ENCODE peak calls at places on chromosomes 7 and 10, in seven cellular contexts. B, C, H, V, A, K and N are unnamed samples.
A peak's percentile ranks its signal among the peaks of the same experiment; 100 is the strongest.

GRCh38 chr10:84310470-84310869 is 17.9 kb upstream of the CCSER2 start:
- DNase-seq in B (no peak), C (peak; percentile 72), H (no peak), V (no peak), A (no peak), K (no peak), N (peak; percentile 56)

GRCh38 chr7:5591547-5591899 is 167.9 kb upstream of the TNRC18 start:
- DNase-seq in B (no peak), C (peak; percentile 81), H (no peak), V (peak; percentile 83), A (no peak), K (no peak), N (peak; percentile 83)

GRCh38 chr10:68167790-68168189 is 58.5 kb downstream of the MYPN start:
- DNase-seq in B (no peak), C (no peak), H (no peak), V (no peak), A (no peak), K (no peak), N (no peak)

GRCh38 chr10:97179731-97180366 is 5.9 kb downstream of the SLIT1 start:
- DNase-seq in B (peak; percentile 24), C (no peak), H (peak; percentile 44), V (peak; percentile 96), A (peak; percentile 32), K (no peak), N (peak; percentile 59)

GRCh38 chr10:78579995-78580394 is 488.8 kb upstream of the ZMIZ1 start:
- DNase-seq in B (peak; percentile 68), C (peak; percentile 74), H (peak; percentile 69), V (no peak), A (no peak), K (no peak), N (peak; percentile 77)

GRCh38 chr7:754531-755420 is 27.7 kb upstream of the PRKAR1B start:
- DNase-seq in B (peak; percentile 20), C (no peak), H (peak; percentile 46), V (peak; percentile 36), A (no peak), K (no peak), N (no peak)

GRCh38 chr10:119642556-119643111 is 8.5 kb upstream of the BAG3 start:
- DNase-seq in B (no peak), C (peak; percentile 50), H (no peak), V (no peak), A (no peak), K (no peak), N (no peak)

GRCh38 chr7:31663072-31663471 is 23.9 kb upstream of the PPP1R17 start:
- DNase-seq in B (no peak), C (no peak), H (no peak), V (peak; percentile 37), A (no peak), K (no peak), N (no peak)

GRCh38 chr10:24574161-24574560 is 149.5 kb downstream of the ARHGAP21 start:
- DNase-seq in B (no peak), C (no peak), H (no peak), V (no peak), A (no peak), K (no peak), N (no peak)

GRCh38 chr10:130493021-130493420 is 356.8 kb downstream of the GLRX3 start:
- DNase-seq in B (no peak), C (no peak), H (no peak), V (no peak), A (no peak), K (no peak), N (no peak)
- H3K27me3 ChIP-seq in B (no peaks in the 10 kb centered on the region), C (no peaks in the 10 kb centered on the region), H (no peaks in the 10 kb centered on the region), V (no peaks in the 10 kb centered on the region), A (no peaks in the 10 kb centered on the region), K (no peaks in the 10 kb centered on the region), N (no peaks in the 10 kb centered on the region)

GRCh38 chr10:88994034-88994433 is 3.4 kb downstream of the FAS start:
- DNase-seq in B (no peak), C (peak; percentile 54), H (no peak), V (no peak), A (no peak), K (no peak), N (no peak)
- H3K4me3 ChIP-seq in B (peak overlapping the region; percentile 94), C (peak overlapping the region; percentile 13), H (no peak overlapping the region), V (no peak overlapping the region), A (no peak overlapping the region), K (peak overlapping the region; percentile 93), N (peak overlapping the region; percentile 60)

GRCh38 chr7:94354950-94355349 is 39.7 kb upstream of the COL1A2 start:
- DNase-seq in B (no peak), C (no peak), H (no peak), V (no peak), A (no peak), K (no peak), N (no peak)

GRCh38 chr7:94352854-94353253 is 41.8 kb upstream of the COL1A2 start:
- DNase-seq in B (no peak), C (no peak), H (no peak), V (no peak), A (no peak), K (no peak), N (no peak)

GRCh38 chr7:94351703-94352102 is 43.0 kb upstream of the COL1A2 start:
- DNase-seq in B (no peak), C (no peak), H (no peak), V (no peak), A (no peak), K (no peak), N (no peak)

GRCh38 chr7:94348142-94348541 is 46.6 kb upstream of the COL1A2 start:
- DNase-seq in B (no peak), C (peak; percentile 95), H (no peak), V (no peak), A (peak; percentile 6), K (peak; percentile 49), N (peak; percentile 43)

GRCh38 chr7:94350729-94351128 is 44.0 kb upstream of the COL1A2 start:
- DNase-seq in B (no peak), C (no peak), H (no peak), V (no peak), A (no peak), K (no peak), N (no peak)
- H3K27me3 ChIP-seq in B (no peaks in the 10 kb centered on the region), C (no peaks in the 10 kb centered on the region), H (no peaks in the 10 kb centered on the region), V (no peaks in the 10 kb centered on the region), A (no peaks in the 10 kb centered on the region), K (no peaks in the 10 kb centered on the region), N (no peaks in the 10 kb centered on the region)

GRCh38 chr10:11600280-11600679 is 11.2 kb downstream of the USP6NL start:
- DNase-seq in B (no peak), C (no peak), H (no peak), V (no peak), A (no peak), K (no peak), N (no peak)
- H3K4me3 ChIP-seq in B (no peak overlapping the region), C (no peak overlapping the region), H (no peak overlapping the region), V (no peak overlapping the region), A (no peak overlapping the region), K (no peak overlapping the region), N (no peak overlapping the region)

DNA sequence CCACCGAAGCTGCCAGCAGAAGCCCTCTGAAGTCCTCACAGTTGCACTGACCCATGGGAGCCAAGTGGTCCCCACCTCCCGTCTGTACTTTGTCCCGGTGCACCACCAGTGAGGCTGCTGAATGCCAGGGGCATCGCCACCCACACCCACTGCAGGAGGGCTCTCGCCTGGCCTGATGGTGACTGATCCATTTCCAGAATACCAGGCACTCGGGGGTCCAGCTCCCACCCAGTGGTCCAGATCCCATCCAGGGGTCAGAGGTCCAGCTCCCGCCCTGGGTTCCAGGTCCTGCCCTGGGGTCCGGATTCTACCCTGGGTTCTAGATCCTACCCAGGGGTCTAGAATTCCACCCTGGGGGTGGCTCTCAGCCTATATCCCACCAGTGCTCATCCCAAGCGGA is 9.1 kb upstream of the JAKMIP3 start:
- DNase-seq in B (no peak), C (no peak), H (no peak), V (peak; percentile 35), A (no peak), K (no peak), N (no peak)
- H3K27me3 ChIP-seq in B (no peaks in the 10 kb centered on the region), C (no peaks in the 10 kb centered on the region), H (no peaks in the 10 kb centered on the region), V (no peaks in the 10 kb centered on the region), A (no peaks in the 10 kb centered on the region), K (no peaks in the 10 kb centered on the region), N (no peaks in the 10 kb centered on the region)

DNA sequence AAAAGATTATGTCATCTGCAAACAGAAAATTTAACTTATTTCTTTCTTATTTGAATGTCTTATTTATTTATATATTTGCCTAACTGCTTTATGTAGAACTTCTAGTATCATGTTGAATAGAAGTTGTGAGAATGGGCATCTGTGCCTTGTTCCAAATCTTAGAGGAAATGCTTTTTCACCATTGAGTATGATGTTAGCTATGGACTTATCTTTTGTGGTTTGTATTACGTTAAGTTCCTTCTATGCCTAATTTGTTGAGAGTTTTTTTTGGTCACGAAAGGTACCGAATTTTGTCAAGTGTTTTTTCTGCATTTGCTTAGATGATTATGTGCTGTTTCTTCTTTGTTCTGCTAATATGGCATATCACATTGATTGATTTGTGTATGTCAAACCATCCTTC is 161.0 kb upstream of the TRIM24 start:
- DNase-seq in B (no peak), C (peak; percentile 45), H (no peak), V (no peak), A (no peak), K (no peak), N (no peak)
- H3K4me3 ChIP-seq in B (no peak overlapping the region), C (no peak overlapping the region), H (no peak overlapping the region), V (no peak overlapping the region), A (no peak overlapping the region), K (no peak overlapping the region), N (no peak overlapping the region)

DNA sequence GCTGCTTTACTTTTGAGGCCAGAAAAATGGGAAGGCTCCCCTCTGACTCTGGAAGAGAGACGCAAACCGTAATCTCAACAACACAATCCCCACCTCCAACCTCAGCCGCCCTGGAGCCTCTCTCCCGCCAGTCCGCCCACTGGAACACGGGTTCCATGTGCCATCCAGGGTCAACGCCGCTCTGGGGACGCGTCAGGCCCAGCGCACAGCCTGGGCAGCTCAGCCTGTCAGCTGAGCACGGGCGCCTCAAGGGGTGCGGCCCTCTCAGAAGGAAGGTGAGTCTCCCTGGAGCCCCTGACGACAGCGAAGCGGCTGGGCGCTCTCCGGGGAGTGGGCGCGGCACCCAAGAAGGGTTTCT is 1.2 kb upstream of the SLC18A3 start:
- DNase-seq in B (peak; percentile 38), C (no peak), H (peak; percentile 50), V (peak; percentile 77), A (no peak), K (no peak), N (peak; percentile 0)
- H3K27me3 ChIP-seq in B (peaks cover 7% of the 10 kb centered on the region), C (peaks cover 73% of the 10 kb centered on the region), H (peaks cover 38% of the 10 kb centered on the region), V (peaks cover 87% of the 10 kb centered on the region), A (peaks cover 97% of the 10 kb centered on the region), K (no peaks in the 10 kb centered on the region), N (peaks cover 85% of the 10 kb centered on the region)

GRCh38 chr7:21617513-21617912 is 74.7 kb downstream of the DNAH11 start:
- DNase-seq in B (no peak), C (no peak), H (no peak), V (no peak), A (no peak), K (no peak), N (no peak)
- H3K4me3 ChIP-seq in B (no peak overlapping the region), C (no peak overlapping the region), H (no peak overlapping the region), V (no peak overlapping the region), A (no peak overlapping the region), K (no peak overlapping the region), N (no peak overlapping the region)